ENCODE peak calls at places on chromosomes 6 and 20, in nine cellular contexts. H, W, C, P, E, A, Y, F and R are unnamed samples.

GRCh38 chr6:140208286-140208685 is 833.8 kb upstream of the CITED2 start:
- DNase-seq in H (no peak), W (no peak), C (no peak), P (no peak), E (no peak), A (no peak), Y (no peak), F (no peak), R (no peak)

GRCh38 chr6:157868835-157869234 is 45.8 kb downstream of the SNX9 start:
- DNase-seq in H (no peak), W (no peak), C (no peak), P (no peak), E (no peak), A (no peak), Y (no peak), F (no peak), R (no peak)

GRCh38 chr6:97524846-97525245 is 241.8 kb upstream of the MMS22L start:
- DNase-seq in H (no peak), W (no peak), C (no peak), P (no peak), E (no peak), A (no peak), Y (no peak), F (no peak), R (no peak)

GRCh38 chr20:49979030-49979832 is 3.5 kb upstream of the SNAI1 start:
- DNase-seq in H (no peak), W (peak), C (no peak), P (no peak), E (peak), A (no peak), Y (peak), F (no peak), R (peak)

GRCh38 chr6:53327017-53327395 is 21.7 kb downstream of the ELOVL5 start:
- DNase-seq in H (peak), W (no peak), C (no peak), P (no peak), E (no peak), A (no peak), Y (no peak), F (no peak), R (no peak)

GRCh38 chr20:51424270-51425041 is 118.1 kb downstream of the NFATC2 start:
- DNase-seq in H (no peak), W (no peak), C (no peak), P (no peak), E (no peak), A (no peak), Y (no peak), F (no peak), R (no peak)

GRCh38 chr20:1761116-1761515 is 103.5 kb upstream of the SIRPG start:
- DNase-seq in H (peak), W (no peak), C (peak), P (peak), E (no peak), A (no peak), Y (no peak), F (no peak), R (peak)

GRCh38 chr20:33653218-33653899 is 8.8 kb upstream of the C20orf144 start:
- DNase-seq in H (peak), W (no peak), C (no peak), P (peak), E (no peak), A (peak), Y (peak), F (peak), R (peak)

GRCh38 chr6:1445650-1446645 is 56.6 kb downstream of the FOXF2 start:
- DNase-seq in H (no peak), W (no peak), C (no peak), P (no peak), E (no peak), A (no peak), Y (no peak), F (no peak), R (no peak)

GRCh38 chr6:33018904-33019303 is 9.5 kb upstream of the HLA-DOA start:
- DNase-seq in H (peak), W (no peak), C (peak), P (peak), E (peak), A (peak), Y (no peak), F (peak), R (peak)

GRCh38 chr6:112054520-112055160 is 736 bp downstream of the CCN6 start:
- DNase-seq in H (no peak), W (no peak), C (no peak), P (no peak), E (no peak), A (no peak), Y (no peak), F (no peak), R (peak)

GRCh38 chr6:44921787-44922186 is 406.3 kb upstream of the RUNX2 start:
- DNase-seq in H (no peak), W (peak), C (no peak), P (no peak), E (no peak), A (no peak), Y (peak), F (no peak), R (no peak)

GRCh38 chr6:105428342-105428957 is 25.6 kb upstream of the PREP start:
- DNase-seq in H (peak), W (no peak), C (peak), P (peak), E (no peak), A (peak), Y (no peak), F (no peak), R (peak)

GRCh38 chr6:24152014-24152413 is 26.0 kb downstream of the NRSN1 start:
- DNase-seq in H (no peak), W (no peak), C (no peak), P (no peak), E (no peak), A (no peak), Y (no peak), F (no peak), R (no peak)

GRCh38 chr6:106486236-106486635 is 125.7 kb downstream of the CRYBG1 start:
- DNase-seq in H (peak), W (no peak), C (peak), P (no peak), E (no peak), A (no peak), Y (no peak), F (no peak), R (no peak)

GRCh38 chr6:90644492-90644891 is 57.6 kb upstream of the MAP3K7 start:
- DNase-seq in H (no peak), W (no peak), C (no peak), P (no peak), E (no peak), A (no peak), Y (no peak), F (no peak), R (no peak)

GRCh38 chr6:114064862-114065261 is 93.9 kb upstream of the HDAC2 start:
- DNase-seq in H (no peak), W (no peak), C (no peak), P (no peak), E (no peak), A (no peak), Y (no peak), F (no peak), R (no peak)

GRCh38 chr6:25054469-25054868 is 118.7 kb upstream of the RIPOR2 start:
- DNase-seq in H (peak), W (no peak), C (peak), P (peak), E (no peak), A (no peak), Y (no peak), F (no peak), R (peak)

GRCh38 chr6:67952121-67952520 is 683.0 kb upstream of the ADGRB3 start:
- DNase-seq in H (peak), W (no peak), C (peak), P (peak), E (no peak), A (no peak), Y (no peak), F (no peak), R (peak)

GRCh38 chr6:129131282-129131681 is 248.3 kb downstream of the LAMA2 start:
- DNase-seq in H (peak), W (no peak), C (no peak), P (peak), E (no peak), A (peak), Y (no peak), F (peak), R (peak)

GRCh38 chr6:44034391-44034861 is 92.8 kb downstream of the MRPL14 start:
- DNase-seq in H (no peak), W (no peak), C (no peak), P (no peak), E (no peak), A (no peak), Y (no peak), F (peak), R (no peak)

GRCh38 chr6:20188630-20189075 is 23.6 kb downstream of the MBOAT1 start:
- DNase-seq in H (no peak), W (no peak), C (no peak), P (no peak), E (no peak), A (no peak), Y (no peak), F (no peak), R (no peak)

GRCh38 chr6:13710552-13711383 is 867 bp downstream of the RANBP9 start:
- DNase-seq in H (no peak), W (peak), C (no peak), P (no peak), E (peak), A (peak), Y (peak), F (no peak), R (peak)

GRCh38 chr6:87730310-87730709 is 28.3 kb upstream of the AKIRIN2 start:
- DNase-seq in H (peak), W (peak), C (no peak), P (no peak), E (no peak), A (peak), Y (no peak), F (no peak), R (peak)

GRCh38 chr6:110048221-110048875 is 70.2 kb downstream of the GPR6 start:
- DNase-seq in H (no peak), W (no peak), C (peak), P (no peak), E (no peak), A (no peak), Y (no peak), F (no peak), R (no peak)

GRCh38 chr20:39853664-39854063 is 835.4 kb downstream of the MAFB start:
- DNase-seq in H (peak), W (no peak), C (peak), P (peak), E (no peak), A (no peak), Y (no peak), F (no peak), R (peak)

GRCh38 chr6:157756708-157757429 is 66.2 kb upstream of the SNX9 start:
- DNase-seq in H (peak), W (peak), C (peak), P (peak), E (peak), A (peak), Y (peak), F (peak), R (peak)

GRCh38 chr6:133837801-133838349 is 51.0 kb upstream of the TCF21 start:
- DNase-seq in H (peak), W (peak), C (peak), P (no peak), E (peak), A (peak), Y (peak), F (peak), R (peak)

GRCh38 chr6:106293113-106293512 is 32.4 kb downstream of the ATG5 start:
- DNase-seq in H (no peak), W (no peak), C (no peak), P (no peak), E (no peak), A (no peak), Y (no peak), F (no peak), R (no peak)

GRCh38 chr6:36577298-36577697 is 16.9 kb upstream of the SRSF3 start:
- DNase-seq in H (peak), W (no peak), C (peak), P (peak), E (no peak), A (peak), Y (no peak), F (no peak), R (peak)

GRCh38 chr20:32358883-32359632 is 927 bp downstream of the ASXL1 start:
- DNase-seq in H (peak), W (peak), C (peak), P (peak), E (peak), A (peak), Y (peak), F (peak), R (peak)

GRCh38 chr6:26249959-26250805 is 114.8 kb upstream of the BTN3A2 start:
- DNase-seq in H (no peak), W (peak), C (peak), P (peak), E (peak), A (peak), Y (peak), F (peak), R (peak)

GRCh38 chr20:41139227-41140093 is 2.1 kb downstream of the PLCG1 start:
- DNase-seq in H (no peak), W (no peak), C (no peak), P (no peak), E (no peak), A (no peak), Y (no peak), F (no peak), R (peak)
- H3K4me3 ChIP-seq in H (peak), W (peak), C (peak), P (peak), E (peak), A (peak), Y (peak), F (peak), R (peak)

GRCh38 chr20:48819089-48819488 is 8.7 kb downstream of the PREX1 start:
- DNase-seq in H (no peak), W (no peak), C (no peak), P (no peak), E (no peak), A (no peak), Y (no peak), F (no peak), R (no peak)
- H3K4me3 ChIP-seq in H (no peak), W (no peak), C (no peak), P (no peak), E (no peak), A (no peak), Y (no peak), F (no peak), R (no peak)

DNA sequence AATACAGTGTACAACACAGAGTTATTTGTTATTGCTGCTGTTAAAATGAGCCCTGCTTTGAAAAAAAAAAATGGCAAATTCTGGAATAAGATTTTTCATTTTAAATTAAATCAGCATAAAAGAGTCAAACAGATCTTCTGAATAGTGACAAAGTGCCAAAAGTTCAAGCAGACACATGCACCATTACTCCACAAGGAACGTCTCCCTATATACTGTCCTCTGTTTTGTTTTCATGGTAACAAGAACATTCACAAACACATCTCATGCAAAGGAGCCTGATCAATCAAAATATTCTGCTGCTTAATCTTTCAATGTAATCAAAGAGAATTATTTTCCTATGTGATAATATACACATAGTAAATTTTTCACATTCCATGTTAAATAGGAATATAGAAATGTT is 2.7 kb downstream of the HIVEP2 start:
- DNase-seq in H (no peak), W (no peak), C (no peak), P (no peak), E (no peak), A (no peak), Y (no peak), F (no peak), R (no peak)
- H3K4me3 ChIP-seq in H (no peak), W (no peak), C (no peak), P (no peak), E (no peak), A (no peak), Y (no peak), F (no peak), R (no peak)

DNA sequence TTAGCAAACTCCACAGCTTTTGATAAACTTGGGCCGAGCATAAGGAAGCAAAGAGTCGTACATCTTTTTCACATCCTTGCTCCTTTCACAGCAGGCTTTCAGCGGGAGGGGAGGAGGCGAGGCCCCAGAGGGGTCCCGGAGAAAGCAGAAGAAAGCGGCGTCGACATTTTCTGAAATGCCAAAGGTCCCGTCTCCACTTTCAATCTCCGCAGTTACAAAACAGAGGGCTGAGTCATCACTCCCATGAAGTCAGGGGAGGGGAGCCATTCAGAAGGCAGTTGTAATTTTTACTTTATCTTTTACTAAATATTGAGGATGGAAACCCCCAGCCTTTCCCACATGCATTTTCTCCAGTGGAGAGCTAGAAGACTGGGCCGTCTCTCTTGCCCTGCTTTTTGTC is 174.2 kb upstream of the THBS2 start:
- DNase-seq in H (peak), W (no peak), C (peak), P (peak), E (peak), A (peak), Y (no peak), F (peak), R (peak)
- H3K4me3 ChIP-seq in H (no peak), W (no peak), C (no peak), P (peak), E (peak), A (no peak), Y (no peak), F (no peak), R (peak)

GRCh38 chr6:42193491-42193894 is 1.3 kb downstream of the GUCA1B start:
- DNase-seq in H (peak), W (no peak), C (peak), P (no peak), E (no peak), A (no peak), Y (no peak), F (no peak), R (peak)
- H3K4me3 ChIP-seq in H (no peak), W (no peak), C (no peak), P (no peak), E (no peak), A (no peak), Y (peak), F (no peak), R (no peak)

DNA sequence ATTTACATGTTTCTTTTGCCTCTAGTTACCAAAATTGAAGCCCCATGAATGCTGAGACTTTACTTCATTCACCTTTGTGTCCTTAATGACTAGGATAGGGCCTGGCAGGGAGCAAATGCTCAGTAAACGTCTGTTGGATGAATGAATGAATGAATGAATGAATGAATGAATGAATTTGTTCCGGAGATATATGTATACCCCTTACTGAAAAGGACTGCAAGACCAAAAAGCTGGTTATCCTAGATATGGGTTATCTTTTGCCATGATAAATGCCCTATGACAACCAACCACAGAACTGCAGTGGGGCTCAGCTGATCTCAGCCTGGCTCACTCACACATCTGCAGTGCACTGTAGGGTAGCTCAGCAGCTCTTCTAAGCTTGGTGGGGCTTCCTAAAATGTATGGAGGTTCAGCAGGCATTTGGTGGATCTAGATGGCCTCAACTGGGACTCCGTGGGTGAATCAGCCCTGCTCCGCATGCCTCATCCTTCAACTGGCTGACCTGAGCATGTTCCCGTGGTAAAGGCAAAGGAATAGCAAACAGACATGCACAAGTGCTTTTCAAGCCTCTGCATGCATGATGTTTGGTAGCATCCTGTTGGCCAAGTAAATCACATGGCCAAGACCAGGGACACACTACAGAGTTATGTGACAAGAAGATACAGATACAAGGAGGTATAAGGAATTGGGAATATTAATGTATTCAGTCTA is 378.7 kb upstream of the SOX4 start:
- DNase-seq in H (no peak), W (no peak), C (no peak), P (no peak), E (no peak), A (no peak), Y (no peak), F (no peak), R (no peak)
- H3K4me3 ChIP-seq in H (no peak), W (no peak), C (no peak), P (no peak), E (no peak), A (no peak), Y (no peak), F (no peak), R (no peak)

GRCh38 chr6:88945596-88945995 is 17.8 kb downstream of the RNGTT start:
- DNase-seq in H (no peak), W (no peak), C (no peak), P (no peak), E (no peak), A (no peak), Y (no peak), F (no peak), R (no peak)
- H3K4me3 ChIP-seq in H (no peak), W (no peak), C (no peak), P (no peak), E (no peak), A (no peak), Y (no peak), F (no peak), R (no peak)